ENCODE peak calls at places on chromosomes 7 and 10, in four cellular contexts. G is SK-N-SH, U is K562, X is GM12878. E is an unnamed sample.

GRCh38 chr10:71319042-71319799 is at the start of gene SLC29A3:
- DNase-seq in G (peak; percentile 93), U (peak; percentile 92), X (no peak), E (peak; percentile 71)

GRCh38 chr7:80372415-80372814 is 139.4 kb downstream of the GNAT3 start:
- DNase-seq in G (no peak), U (no peak), X (no peak), E (no peak)

GRCh38 chr7:96671854-96672253 is 37.8 kb downstream of the SEM1 start:
- DNase-seq in G (no peak), U (no peak), X (no peak), E (no peak)

GRCh38 chr7:29806131-29806792 is at the start of gene WIPF3:
- DNase-seq in G (peak; percentile 90), U (peak; percentile 76), X (no peak), E (no peak)

GRCh38 chr7:113294750-113295149 is 176.4 kb upstream of the SMIM30 start:
- DNase-seq in G (no peak), U (no peak), X (no peak), E (no peak)

GRCh38 chr10:129955591-129956284 is 8.3 kb downstream of the EBF3 start:
- DNase-seq in G (no peak), U (no peak), X (no peak), E (peak; percentile 72)

GRCh38 chr7:140375808-140376730 is 22.3 kb downstream of the SLC37A3 start:
- DNase-seq in G (no peak), U (no peak), X (no peak), E (no peak)

GRCh38 chr10:34759837-34760215 is 55.3 kb downstream of the PARD3 start:
- DNase-seq in G (no peak), U (no peak), X (no peak), E (no peak)

GRCh38 chr10:29120216-29120615 is 168.7 kb upstream of the LYZL1 start:
- DNase-seq in G (no peak), U (peak; percentile 15), X (no peak), E (no peak)

GRCh38 chr10:311901-312665 is 176.8 kb downstream of the ZMYND11 start:
- DNase-seq in G (no peak), U (no peak), X (no peak), E (no peak)

GRCh38 chr7:142438235-142438922 is 180.5 kb upstream of the PRSS58 start:
- DNase-seq in G (peak; percentile 61), U (peak; percentile 68), X (no peak), E (peak; percentile 9)

GRCh38 chr10:125691160-125691981 is 8.4 kb upstream of the TEX36 start:
- DNase-seq in G (no peak), U (no peak), X (no peak), E (no peak)

GRCh38 chr7:73431041-73431835 is 2.3 kb upstream of the FZD9 start:
- DNase-seq in G (no peak), U (no peak), X (no peak), E (peak; percentile 52)

GRCh38 chr7:29342761-29343160 is 148.2 kb downstream of the CHN2 start:
- DNase-seq in G (no peak), U (no peak), X (no peak), E (no peak)

GRCh38 chr10:90031776-90032175 is 330.4 kb downstream of the KIF20B start:
- DNase-seq in G (no peak), U (no peak), X (no peak), E (no peak)

GRCh38 chr10:408223-408622 is 273.0 kb downstream of the ZMYND11 start:
- DNase-seq in G (no peak), U (no peak), X (no peak), E (no peak)

GRCh38 chr7:129225931-129226572 is 1.2 kb downstream of the AHCYL2 start:
- DNase-seq in G (no peak), U (no peak), X (no peak), E (no peak)

GRCh38 chr10:12782537-12782936 is 219.0 kb downstream of the CCDC3 start:
- DNase-seq in G (peak; percentile 64), U (peak; percentile 65), X (no peak), E (peak; percentile 29)

GRCh38 chr10:28111712-28112111 is 112.8 kb upstream of the ODAD2 start:
- DNase-seq in G (no peak), U (no peak), X (no peak), E (no peak)

GRCh38 chr7:155969192-155969929 is 157.1 kb upstream of the SHH start:
- DNase-seq in G (no peak), U (no peak), X (no peak), E (no peak)

GRCh38 chr10:12628964-12629766 is 279.8 kb downstream of the CAMK1D start:
- DNase-seq in G (no peak), U (no peak), X (no peak), E (no peak)

GRCh38 chr10:105837951-105838350 is 1196.9 kb downstream of the SORCS3 start:
- DNase-seq in G (peak; percentile 10), U (no peak), X (peak; percentile 52), E (peak; percentile 6)

GRCh38 chr7:22858640-22859561 is 36.3 kb upstream of the TOMM7 start:
- DNase-seq in G (no peak), U (peak; percentile 35), X (no peak), E (no peak)

GRCh38 chr7:97081901-97082300 is 35.6 kb upstream of the SDHAF3 start:
- DNase-seq in G (no peak), U (no peak), X (no peak), E (no peak)

GRCh38 chr7:93566876-93567275 is 7.6 kb downstream of the CALCR start:
- DNase-seq in G (no peak), U (no peak), X (no peak), E (no peak)

GRCh38 chr7:143504215-143504936 is 26.7 kb downstream of the TAS2R41 start:
- DNase-seq in G (no peak), U (peak; percentile 95), X (no peak), E (no peak)

GRCh38 chr7:11394438-11394837 is 420.8 kb downstream of the PHF14 start:
- DNase-seq in G (no peak), U (no peak), X (no peak), E (peak; percentile 3)
- TF ChIP-seq MXI1 in G (no peak), U (no peak), X (no peak), E (no peak)

DNA sequence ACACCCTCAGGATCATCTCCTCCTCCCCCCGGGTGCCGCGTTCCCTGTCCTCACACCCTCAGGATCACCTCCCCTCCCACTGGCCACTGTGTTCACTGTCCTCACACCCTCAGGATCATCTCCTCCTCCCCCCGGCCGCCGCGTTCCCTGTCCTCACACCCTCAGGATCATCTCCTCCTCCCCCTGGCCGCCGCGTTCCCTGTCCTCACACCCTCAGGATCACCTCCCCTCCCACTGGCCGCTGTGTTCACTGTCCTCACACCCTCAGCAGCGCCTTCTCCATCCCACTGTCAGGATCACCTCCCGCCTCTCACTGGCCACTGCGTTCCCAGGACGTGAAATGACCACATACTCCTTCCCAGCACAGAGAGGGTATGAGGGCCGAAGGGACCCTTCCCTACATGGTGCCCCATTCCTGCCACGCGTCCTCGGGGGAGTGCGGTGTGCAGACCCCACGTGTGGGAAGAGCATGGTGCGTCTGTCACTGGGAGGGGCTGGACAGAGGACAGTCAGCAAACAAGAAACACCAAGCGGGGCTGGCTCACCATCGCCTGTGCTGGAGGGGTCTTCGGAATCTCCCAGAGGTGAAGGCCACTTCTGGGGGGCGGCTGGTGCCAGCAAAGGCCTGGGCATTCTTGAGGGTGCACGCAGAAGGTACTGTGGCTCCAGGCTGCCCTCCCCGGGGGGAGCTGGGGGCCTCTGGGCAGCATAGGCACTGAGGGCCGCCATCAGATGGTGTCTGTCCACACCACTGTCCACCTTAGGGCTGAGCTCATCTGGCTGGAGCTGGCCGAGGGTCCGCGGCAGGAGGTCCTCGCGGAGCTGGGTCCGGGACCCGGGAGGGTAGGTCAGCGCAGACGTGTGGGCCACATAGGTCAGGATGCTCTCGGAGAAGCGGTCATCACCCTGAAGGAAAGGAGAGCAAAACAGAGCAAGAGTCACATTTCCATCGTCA is 421.0 kb downstream of the PTPRN2 start:
- DNase-seq in G (no peak), U (no peak), X (no peak), E (no peak)
- TF ChIP-seq FOXM1 in G (no peak), U (no peak), X (no peak), E (no peak)

GRCh38 chr10:97572214-97572989 is at the start of gene ANKRD2:
- DNase-seq in G (peak; percentile 87), U (peak; percentile 63), X (no peak), E (peak; percentile 66)

GRCh38 chr10:97574374-97575100 is 2.0 kb downstream of the ANKRD2 start:
- DNase-seq in G (peak; percentile 66), U (no peak), X (no peak), E (peak; percentile 74)

GRCh38 chr10:97573672-97574071 is 1.1 kb downstream of the ANKRD2 start:
- DNase-seq in G (no peak), U (no peak), X (no peak), E (no peak)

GRCh38 chr10:97571622-97572021 is 957 bp upstream of the ANKRD2 start:
- DNase-seq in G (no peak), U (no peak), X (no peak), E (no peak)

DNA sequence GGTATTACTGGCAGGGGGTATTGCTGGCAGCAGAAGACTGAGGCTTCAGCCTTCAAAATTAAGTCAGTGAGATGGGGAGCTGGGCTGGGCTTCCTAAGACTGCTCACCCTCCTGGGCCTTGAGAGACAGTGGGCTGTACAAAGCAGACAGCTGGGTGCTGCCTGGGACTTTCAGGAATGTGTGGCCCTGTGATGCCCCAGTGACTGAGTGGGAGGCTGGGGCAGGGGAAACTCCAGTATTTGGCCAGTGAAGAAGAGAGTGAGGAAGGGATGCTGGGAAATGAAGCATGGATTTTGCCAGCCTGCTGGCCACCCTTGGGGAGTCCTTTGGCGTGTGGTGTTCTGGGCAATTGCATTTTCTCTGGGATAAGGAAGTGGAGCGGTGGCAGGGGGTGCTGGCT is 442 bp downstream of the ANKRD2 start:
- DNase-seq in G (no peak), U (no peak), X (no peak), E (no peak)
- TF ChIP-seq MXI1 in G (no peak), U (no peak), X (no peak), E (no peak)

DNA sequence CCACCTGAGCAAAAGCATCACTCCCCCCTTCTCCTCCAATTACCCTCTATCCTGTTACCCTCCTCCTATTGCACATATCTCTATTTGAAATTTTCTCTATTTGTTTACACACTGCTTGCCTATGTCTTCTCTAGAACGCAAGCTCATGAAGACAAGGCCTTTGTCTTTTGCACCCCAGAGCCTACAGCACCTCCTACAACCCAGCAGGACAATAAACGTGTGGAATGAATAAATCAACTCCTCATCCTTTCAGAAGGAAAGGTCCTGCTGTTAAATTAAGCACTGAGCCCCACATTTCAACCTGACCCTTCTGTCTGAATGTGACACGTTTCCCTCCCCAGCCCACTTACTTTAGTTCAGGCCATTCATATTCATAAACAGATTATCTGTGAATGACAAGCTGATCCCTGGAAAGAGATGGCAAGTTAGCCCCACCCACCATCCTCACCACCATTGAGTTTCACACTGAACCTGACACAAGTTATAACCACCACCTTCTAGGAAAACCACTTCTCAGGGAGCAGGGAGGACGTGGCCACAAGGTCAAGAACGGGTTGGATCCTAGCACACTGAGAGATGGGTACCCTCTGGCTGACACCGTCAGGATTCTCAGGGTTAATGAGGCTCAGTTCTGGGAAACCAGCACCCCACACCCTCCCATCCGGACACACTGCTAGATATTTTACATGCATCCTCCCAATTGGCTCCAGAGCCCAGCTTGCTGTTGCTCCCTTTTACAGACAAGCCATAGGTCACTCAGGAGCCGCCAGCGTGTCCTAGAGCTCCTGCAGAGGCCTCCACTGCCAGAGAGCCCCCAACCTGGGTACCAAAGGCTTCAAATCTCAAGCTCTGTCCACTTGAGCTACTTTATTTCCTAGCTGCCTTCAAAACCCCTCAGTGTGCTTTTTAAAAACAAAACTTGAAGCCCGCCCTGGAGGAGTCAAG is 933 bp downstream of the PRTFDC1 start:
- DNase-seq in G (peak; percentile 33), U (peak; percentile 83), X (no peak), E (no peak)
- TF ChIP-seq FOXM1 in G (no peak), U (no peak), X (no peak), E (no peak)